ENCODE peak calls at places on chromosomes 3 and 15, in six cellular contexts. One of them, this sample, is unnamed. For H3K27me3, the result is how much of the 10 kb centered on the place peaks cover.

GRCh38 chr3:124764746-124765145 is 34.5 kb downstream of the UMPS start:
- DNase-seq in AG04450: no peak
- DNase-seq in pancreas: no peak
- DNase-seq in cardiac muscle cell: no peak
- DNase-seq in tibial nerve: no peak
- DNase-seq in GM23338: no peak
- DNase-seq in this sample: no peak

GRCh38 chr3:102112706-102113230 is 263.5 kb downstream of the NFKBIZ start:
- DNase-seq in AG04450: no peak
- DNase-seq in pancreas: no peak
- DNase-seq in cardiac muscle cell: no peak
- DNase-seq in tibial nerve: no peak
- DNase-seq in GM23338: no peak
- DNase-seq in this sample: no peak

GRCh38 chr3:63908081-63908736 is 4.0 kb downstream of the SCAANT1 start:
- DNase-seq in AG04450: no peak
- DNase-seq in pancreas: no peak
- DNase-seq in cardiac muscle cell: peak
- DNase-seq in tibial nerve: no peak
- DNase-seq in GM23338: peak
- DNase-seq in this sample: no peak

GRCh38 chr15:69074011-69074842 is 59.7 kb downstream of the NOX5 start:
- DNase-seq in AG04450: no peak
- DNase-seq in pancreas: peak
- DNase-seq in cardiac muscle cell: peak
- DNase-seq in tibial nerve: peak
- DNase-seq in GM23338: peak
- DNase-seq in this sample: peak

GRCh38 chr3:74575857-74576256 is 38.6 kb downstream of the CNTN3 start:
- DNase-seq in AG04450: no peak
- DNase-seq in pancreas: no peak
- DNase-seq in cardiac muscle cell: no peak
- DNase-seq in tibial nerve: no peak
- DNase-seq in GM23338: peak
- DNase-seq in this sample: no peak

GRCh38 chr3:94616833-94617232 is 554.0 kb downstream of the NSUN3 start:
- DNase-seq in AG04450: no peak
- DNase-seq in pancreas: no peak
- DNase-seq in cardiac muscle cell: no peak
- DNase-seq in tibial nerve: no peak
- DNase-seq in GM23338: no peak
- DNase-seq in this sample: no peak

GRCh38 chr3:171833775-171834460 is 9.2 kb upstream of the TMEM212 start:
- DNase-seq in AG04450: no peak
- DNase-seq in pancreas: no peak
- DNase-seq in cardiac muscle cell: no peak
- DNase-seq in tibial nerve: no peak
- DNase-seq in GM23338: peak
- DNase-seq in this sample: no peak

GRCh38 chr3:130044370-130044769 is 37.3 kb upstream of the ALG1L2 start:
- DNase-seq in AG04450: no peak
- DNase-seq in pancreas: no peak
- DNase-seq in cardiac muscle cell: no peak
- DNase-seq in tibial nerve: no peak
- DNase-seq in GM23338: no peak
- DNase-seq in this sample: no peak

GRCh38 chr3:107633327-107634141 is 110.8 kb downstream of the BBX start:
- DNase-seq in AG04450: no peak
- DNase-seq in pancreas: no peak
- DNase-seq in cardiac muscle cell: no peak
- DNase-seq in tibial nerve: no peak
- DNase-seq in GM23338: no peak
- DNase-seq in this sample: no peak

GRCh38 chr3:32423956-32424558 is 32.4 kb downstream of the CMTM7 start:
- DNase-seq in AG04450: no peak
- DNase-seq in pancreas: no peak
- DNase-seq in cardiac muscle cell: no peak
- DNase-seq in tibial nerve: no peak
- DNase-seq in GM23338: no peak
- DNase-seq in this sample: no peak

DNA sequence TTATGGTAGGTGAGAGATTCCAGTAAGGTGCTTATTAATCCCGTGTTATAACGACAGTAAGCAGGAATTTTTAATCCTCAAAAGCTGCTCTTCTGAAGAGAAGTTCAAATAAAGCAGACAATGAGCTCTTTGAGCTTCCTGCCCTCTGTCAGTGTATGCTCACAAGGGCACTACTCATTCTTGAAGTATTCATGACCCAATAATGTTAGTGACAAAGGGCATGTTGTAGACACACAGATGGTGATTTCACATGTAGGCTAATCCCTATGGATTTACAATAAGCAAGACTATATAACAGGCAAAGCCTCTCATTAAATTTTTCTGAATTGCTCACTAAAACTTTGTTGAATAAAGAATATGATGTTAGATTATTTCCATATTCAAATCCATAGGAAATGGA is 578.6 kb downstream of the RSL24D1 start:
- DNase-seq in AG04450: no peak
- DNase-seq in pancreas: no peak
- DNase-seq in cardiac muscle cell: no peak
- DNase-seq in tibial nerve: no peak
- DNase-seq in GM23338: no peak
- DNase-seq in this sample: no peak
- H3K27me3 ChIP-seq in AG04450: under half
- H3K27me3 ChIP-seq in pancreas: under half
- H3K27me3 ChIP-seq in cardiac muscle cell: under half
- H3K27me3 ChIP-seq in tibial nerve: under half
- H3K27me3 ChIP-seq in GM23338: under half
- H3K27me3 ChIP-seq in this sample: under half

GRCh38 chr15:57943766-57944165 is 121.7 kb downstream of the ALDH1A2 start:
- DNase-seq in AG04450: no peak
- DNase-seq in pancreas: no peak
- DNase-seq in cardiac muscle cell: no peak
- DNase-seq in tibial nerve: no peak
- DNase-seq in GM23338: no peak
- DNase-seq in this sample: no peak
- TF ChIP-seq CTCF in AG04450: no peak
- TF ChIP-seq CTCF in pancreas: no peak
- TF ChIP-seq CTCF in cardiac muscle cell: no peak
- TF ChIP-seq CTCF in tibial nerve: no peak
- TF ChIP-seq CTCF in GM23338: no peak
- TF ChIP-seq CTCF in this sample: no peak

GRCh38 chr15:77602800-77603199 is 29.9 kb downstream of the LINGO1 start:
- DNase-seq in AG04450: no peak
- DNase-seq in pancreas: no peak
- DNase-seq in cardiac muscle cell: no peak
- DNase-seq in tibial nerve: no peak
- DNase-seq in GM23338: no peak
- DNase-seq in this sample: no peak
- H3K27me3 ChIP-seq in AG04450: under half
- H3K27me3 ChIP-seq in pancreas: under half
- H3K27me3 ChIP-seq in cardiac muscle cell: under half
- H3K27me3 ChIP-seq in tibial nerve: under half
- H3K27me3 ChIP-seq in GM23338: under half
- H3K27me3 ChIP-seq in this sample: under half

GRCh38 chr3:14863324-14864100 is 44.8 kb downstream of the FGD5 start:
- DNase-seq in AG04450: no peak
- DNase-seq in pancreas: no peak
- DNase-seq in cardiac muscle cell: no peak
- DNase-seq in tibial nerve: no peak
- DNase-seq in GM23338: peak
- DNase-seq in this sample: no peak
- TF ChIP-seq CTCF in AG04450: peak
- TF ChIP-seq CTCF in pancreas: no peak
- TF ChIP-seq CTCF in cardiac muscle cell: peak
- TF ChIP-seq CTCF in tibial nerve: peak
- TF ChIP-seq CTCF in GM23338: peak
- TF ChIP-seq CTCF in this sample: no peak

GRCh38 chr15:34607832-34608231 is 24.4 kb upstream of the GOLGA8B start:
- DNase-seq in AG04450: no peak
- DNase-seq in pancreas: no peak
- DNase-seq in cardiac muscle cell: no peak
- DNase-seq in tibial nerve: no peak
- DNase-seq in GM23338: no peak
- DNase-seq in this sample: no peak

GRCh38 chr15:34610388-34610787 is 26.9 kb upstream of the GOLGA8B start:
- DNase-seq in AG04450: no peak
- DNase-seq in pancreas: no peak
- DNase-seq in cardiac muscle cell: peak
- DNase-seq in tibial nerve: no peak
- DNase-seq in GM23338: peak
- DNase-seq in this sample: no peak

GRCh38 chr15:34609102-34609501 is 25.7 kb upstream of the GOLGA8B start:
- DNase-seq in AG04450: no peak
- DNase-seq in pancreas: no peak
- DNase-seq in cardiac muscle cell: no peak
- DNase-seq in tibial nerve: no peak
- DNase-seq in GM23338: no peak
- DNase-seq in this sample: no peak

GRCh38 chr15:34609658-34610057 is 26.2 kb upstream of the GOLGA8B start:
- DNase-seq in AG04450: no peak
- DNase-seq in pancreas: no peak
- DNase-seq in cardiac muscle cell: peak
- DNase-seq in tibial nerve: no peak
- DNase-seq in GM23338: no peak
- DNase-seq in this sample: no peak

GRCh38 chr15:34608517-34608916 is 25.1 kb upstream of the GOLGA8B start:
- DNase-seq in AG04450: no peak
- DNase-seq in pancreas: no peak
- DNase-seq in cardiac muscle cell: no peak
- DNase-seq in tibial nerve: no peak
- DNase-seq in GM23338: no peak
- DNase-seq in this sample: no peak
- H3K27me3 ChIP-seq in AG04450: under half
- H3K27me3 ChIP-seq in pancreas: under half
- H3K27me3 ChIP-seq in cardiac muscle cell: under half
- H3K27me3 ChIP-seq in tibial nerve: under half
- H3K27me3 ChIP-seq in GM23338: under half
- H3K27me3 ChIP-seq in this sample: under half

GRCh38 chr3:186512570-186513302 is 31.4 kb downstream of the CRYGS start:
- DNase-seq in AG04450: no peak
- DNase-seq in pancreas: no peak
- DNase-seq in cardiac muscle cell: no peak
- DNase-seq in tibial nerve: no peak
- DNase-seq in GM23338: no peak
- DNase-seq in this sample: no peak

GRCh38 chr3:186516645-186517044 is 27.5 kb downstream of the CRYGS start:
- DNase-seq in AG04450: no peak
- DNase-seq in pancreas: no peak
- DNase-seq in cardiac muscle cell: no peak
- DNase-seq in tibial nerve: no peak
- DNase-seq in GM23338: no peak
- DNase-seq in this sample: no peak

GRCh38 chr3:186511702-186512101 is 32.5 kb downstream of the CRYGS start:
- DNase-seq in AG04450: no peak
- DNase-seq in pancreas: no peak
- DNase-seq in cardiac muscle cell: no peak
- DNase-seq in tibial nerve: no peak
- DNase-seq in GM23338: no peak
- DNase-seq in this sample: no peak

GRCh38 chr3:186515115-186515514 is 29.1 kb downstream of the CRYGS start:
- DNase-seq in AG04450: no peak
- DNase-seq in pancreas: no peak
- DNase-seq in cardiac muscle cell: no peak
- DNase-seq in tibial nerve: no peak
- DNase-seq in GM23338: no peak
- DNase-seq in this sample: no peak

GRCh38 chr3:186514296-186515002 is 29.7 kb downstream of the CRYGS start:
- DNase-seq in AG04450: no peak
- DNase-seq in pancreas: no peak
- DNase-seq in cardiac muscle cell: no peak
- DNase-seq in tibial nerve: no peak
- DNase-seq in GM23338: peak
- DNase-seq in this sample: no peak
- TF ChIP-seq CTCF in AG04450: peak
- TF ChIP-seq CTCF in pancreas: peak
- TF ChIP-seq CTCF in cardiac muscle cell: peak
- TF ChIP-seq CTCF in tibial nerve: no peak
- TF ChIP-seq CTCF in GM23338: peak
- TF ChIP-seq CTCF in this sample: peak

GRCh38 chr15:70265986-70266385 is 168.3 kb upstream of the TLE3 start:
- DNase-seq in AG04450: no peak
- DNase-seq in pancreas: no peak
- DNase-seq in cardiac muscle cell: no peak
- DNase-seq in tibial nerve: no peak
- DNase-seq in GM23338: no peak
- DNase-seq in this sample: no peak
- H3K27me3 ChIP-seq in AG04450: under half
- H3K27me3 ChIP-seq in pancreas: under half
- H3K27me3 ChIP-seq in cardiac muscle cell: under half
- H3K27me3 ChIP-seq in tibial nerve: under half
- H3K27me3 ChIP-seq in GM23338: under half
- H3K27me3 ChIP-seq in this sample: under half

GRCh38 chr15:74482661-74483060 is 21.7 kb upstream of the UBL7 start:
- DNase-seq in AG04450: no peak
- DNase-seq in pancreas: no peak
- DNase-seq in cardiac muscle cell: no peak
- DNase-seq in tibial nerve: no peak
- DNase-seq in GM23338: peak
- DNase-seq in this sample: no peak
- TF ChIP-seq CTCF in AG04450: peak
- TF ChIP-seq CTCF in pancreas: no peak
- TF ChIP-seq CTCF in cardiac muscle cell: no peak
- TF ChIP-seq CTCF in tibial nerve: no peak
- TF ChIP-seq CTCF in GM23338: peak
- TF ChIP-seq CTCF in this sample: no peak

GRCh38 chr15:44045217-44045616 is 149.9 kb downstream of the FRMD5 start:
- DNase-seq in AG04450: no peak
- DNase-seq in pancreas: no peak
- DNase-seq in cardiac muscle cell: no peak
- DNase-seq in tibial nerve: no peak
- DNase-seq in GM23338: no peak
- DNase-seq in this sample: no peak
- H3K27me3 ChIP-seq in AG04450: under half
- H3K27me3 ChIP-seq in pancreas: under half
- H3K27me3 ChIP-seq in cardiac muscle cell: under half
- H3K27me3 ChIP-seq in tibial nerve: under half
- H3K27me3 ChIP-seq in GM23338: under half
- H3K27me3 ChIP-seq in this sample: under half